ENCODE peak calls at places on chromosomes 3 and 15, in seven cellular contexts. V is stimulated activated CD4-positive, alpha-beta T cell treated with anti-CD3 and anti-CD28 coated beads, Interleukin-1b, Interleukin-23, amount 100 ng/mL, for 4 hours; M is activated CD4-positive, alpha-beta T cell treated with anti-CD3 and anti-CD28 coated beads, Interleukin-2, amount 10 ng/mL, durations not matched to agents 7 days and 5 days; P is activated naive CD4-positive, alpha-beta T cell; W is NCI-H1092; L is NCI-H1436; H is neuronal stem cell. C is an unnamed sample.

GRCh38 chr15:44295909-44296420 is 7.4 kb downstream of the GOLM2 start:
- DNase-seq in V (no peak), M (no peak), P (no peak), W (no peak), L (no peak), H (no peak), C (no peak)

GRCh38 chr3:179560791-179561190 is 1.9 kb upstream of the ACTL6A start:
- DNase-seq in V (no peak), M (no peak), P (no peak), W (no peak), L (no peak), H (no peak), C (peak; percentile 22)

GRCh38 chr3:194952882-194953281 is 267.2 kb downstream of the FAM43A start:
- DNase-seq in V (no peak), M (no peak), P (no peak), W (no peak), L (peak; percentile 35), H (no peak), C (no peak)

GRCh38 chr15:74957301-74958035 is 896 bp upstream of the RPP25 start:
- DNase-seq in V (no peak), M (no peak), P (no peak), W (no peak), L (peak; percentile 44), H (no peak), C (no peak)

GRCh38 chr15:48391950-48392349 is 60.7 kb downstream of the DUT start:
- DNase-seq in V (no peak), M (no peak), P (no peak), W (no peak), L (no peak), H (no peak), C (no peak)

GRCh38 chr15:84601555-84601838 is 688 bp downstream of the ZSCAN2 start:
- DNase-seq in V (no peak), M (no peak), P (no peak), W (no peak), L (no peak), H (no peak), C (no peak)

GRCh38 chr3:129793356-129793755 is 100.2 kb downstream of the TMCC1 start:
- DNase-seq in V (no peak), M (no peak), P (no peak), W (no peak), L (no peak), H (peak; percentile 9), C (peak; percentile 32)

GRCh38 chr3:71489315-71489761 is 94.2 kb downstream of the FOXP1 start:
- DNase-seq in V (no peak), M (peak; percentile 27), P (peak; percentile 10), W (no peak), L (no peak), H (no peak), C (no peak)

GRCh38 chr3:42718338-42718737 is 15.7 kb upstream of the HHATL start:
- DNase-seq in V (no peak), M (no peak), P (no peak), W (no peak), L (no peak), H (no peak), C (no peak)

GRCh38 chr15:98823012-98823458 is 174.7 kb downstream of the IGF1R start:
- DNase-seq in V (no peak), M (no peak), P (no peak), W (no peak), L (no peak), H (no peak), C (peak; percentile 87)

GRCh38 chr3:71478568-71478967 is 105.0 kb downstream of the FOXP1 start:
- DNase-seq in V (peak; percentile 61), M (peak; percentile 43), P (peak; percentile 11), W (no peak), L (no peak), H (no peak), C (peak; percentile 50)

GRCh38 chr3:141403576-141403975 is 35.3 kb downstream of the ZBTB38 start:
- DNase-seq in V (no peak), M (no peak), P (no peak), W (no peak), L (no peak), H (no peak), C (no peak)

GRCh38 chr3:190531406-190531805 is 17.5 kb downstream of the IL1RAP start:
- DNase-seq in V (no peak), M (no peak), P (no peak), W (no peak), L (no peak), H (no peak), C (no peak)